ENCODE peak calls at places on chromosomes 13 and 19, in five cellular contexts. L is H1, S is GM12878, O is HCT116, F is K562. D is an unnamed sample. For H3K4me1, the result is how much of the 10 kb centered on the place peaks cover.

GRCh38 chr13:32669030-32669646 is 82.9 kb downstream of the PDS5B start:
- DNase-seq in S (no peak), L (no peak), O (peak), F (peak), D (no peak)

GRCh38 chr19:49447485-49448431 is 3.9 kb downstream of the PIH1D1 start:
- DNase-seq in O (peak), F (peak), S (no peak), L (peak), D (no peak)

GRCh38 chr19:49677232-49677881 is at the start of gene PRMT1:
- DNase-seq in S (no peak), L (peak), F (peak), O (no peak), D (no peak)

GRCh38 chr19:3509566-3509989 is 3.5 kb downstream of the FZR1 start:
- DNase-seq in O (no peak), S (no peak), F (peak), L (no peak), D (no peak)

GRCh38 chr19:55306712-55307111 is 18.4 kb downstream of the TMEM150B start:
- DNase-seq in L (no peak), S (no peak), F (no peak), O (no peak), D (no peak)

GRCh38 chr13:48621056-48621455 is 32.7 kb upstream of the CYSLTR2 start:
- DNase-seq in S (no peak), L (no peak), F (no peak), O (no peak), D (no peak)

GRCh38 chr19:51703655-51704515 is 10.8 kb downstream of the SPACA6 start:
- DNase-seq in F (peak), S (peak), O (peak), L (peak), D (peak)

GRCh38 chr19:33196446-33197193 is 2.5 kb downstream of the LRP3 start:
- DNase-seq in O (no peak), F (no peak), L (no peak), S (no peak), D (no peak)

GRCh38 chr13:53137777-53138176 is 109.2 kb downstream of the OLFM4 start:
- DNase-seq in L (no peak), O (no peak), F (no peak), S (no peak), D (no peak)

GRCh38 chr13:33322474-33322827 is 36.9 kb upstream of the STARD13 start:
- DNase-seq in S (no peak), F (no peak), O (no peak), L (no peak), D (no peak)

GRCh38 chr13:102774596-102775375 is 1.2 kb upstream of the TEX30 start:
- DNase-seq in S (no peak), L (no peak), F (no peak), O (no peak), D (no peak)

GRCh38 chr13:40316301-40316700 is 350.1 kb downstream of the FOXO1 start:
- DNase-seq in L (no peak), O (no peak), F (no peak), S (no peak), D (no peak)

GRCh38 chr19:47725759-47726401 is 12.7 kb downstream of the EHD2 start:
- DNase-seq in L (no peak), S (no peak), O (no peak), F (no peak), D (no peak)

GRCh38 chr19:30898353-30899103 is 450.7 kb downstream of the TSHZ3 start:
- DNase-seq in L (no peak), F (no peak), O (no peak), S (no peak), D (no peak)

GRCh38 chr19:29576761-29577661 is 29.1 kb upstream of the POP4 start:
- DNase-seq in L (peak), O (no peak), F (no peak), S (peak), D (no peak)

GRCh38 chr13:35793823-35794222 is 317.3 kb upstream of the MAB21L1 start:
- DNase-seq in F (no peak), O (no peak), S (no peak), L (no peak), D (no peak)

DNA sequence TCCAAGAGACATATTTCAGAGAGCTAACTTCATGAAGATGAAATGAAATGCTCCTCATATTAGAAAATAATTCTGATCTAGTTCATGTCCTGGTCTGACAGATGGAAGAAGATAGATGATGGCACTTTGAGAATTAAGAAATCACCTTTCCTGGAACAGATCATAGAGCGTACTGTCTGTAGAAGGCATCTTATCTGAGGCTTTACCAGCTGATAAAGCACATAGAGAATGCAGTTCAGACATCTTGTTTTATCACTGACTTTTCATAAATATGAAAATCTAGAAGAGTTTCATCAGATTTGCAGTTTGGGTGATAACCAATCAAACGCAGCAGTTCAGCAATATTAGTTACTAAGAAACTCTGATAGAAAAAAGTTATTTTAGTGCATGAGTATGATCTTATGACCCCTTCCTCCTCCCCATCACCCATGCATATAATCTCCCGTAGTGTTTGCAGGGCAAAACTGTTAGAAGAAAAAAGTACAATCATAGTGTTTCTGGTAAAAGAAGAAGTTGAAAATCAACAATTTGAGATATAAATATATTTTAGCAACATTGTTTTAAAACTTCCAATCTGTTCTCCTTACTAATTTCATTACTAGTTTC is 585.2 kb downstream of the PCDH9 start:
- DNase-seq in L (no peak), O (no peak), S (no peak), F (no peak), D (no peak)
- H3K4me1 ChIP-seq in L (under half), O (under half), S (under half), F (under half), D (under half)

GRCh38 chr13:46831588-46832194 is 34.7 kb upstream of the ESD start:
- DNase-seq in S (no peak), L (peak), O (peak), F (peak), D (peak)
- TF ChIP-seq SIN3A in S (no peak), L (no peak), O (no peak), F (no peak), D (no peak)

GRCh38 chr13:106423530-106423929 is 111.9 kb downstream of the EFNB2 start:
- DNase-seq in O (no peak), L (no peak), F (no peak), S (no peak), D (no peak)

GRCh38 chr13:106424805-106425204 is 110.7 kb downstream of the EFNB2 start:
- DNase-seq in S (no peak), L (no peak), F (no peak), O (no peak), D (no peak)

GRCh38 chr13:106432636-106433035 is 102.8 kb downstream of the EFNB2 start:
- DNase-seq in O (peak), F (no peak), S (no peak), L (no peak), D (no peak)

DNA sequence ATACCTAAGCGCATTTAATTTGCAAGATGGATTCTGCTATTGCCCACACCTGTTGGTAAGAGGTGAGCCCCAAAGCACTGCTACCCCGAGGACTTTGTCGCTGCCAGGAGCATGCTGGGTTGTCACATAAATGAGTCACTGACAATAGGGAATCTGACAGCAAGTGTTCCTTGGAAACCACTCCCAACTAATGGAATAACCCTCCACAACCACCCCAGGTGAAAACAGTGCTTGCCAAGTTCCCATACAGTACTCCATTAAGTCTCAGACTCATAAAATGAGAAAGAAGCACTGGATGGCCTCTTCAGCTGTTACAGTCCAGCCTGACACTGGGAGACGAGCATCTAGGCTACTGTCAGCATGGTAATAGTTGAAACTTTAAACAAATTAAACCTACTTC is 108.6 kb downstream of the EFNB2 start:
- DNase-seq in F (no peak), S (no peak), L (no peak), O (no peak), D (no peak)
- H3K4me1 ChIP-seq in F (under half), S (under half), L (under half), O (under half), D (under half)

GRCh38 chr13:64925727-64926126 is 2304.4 kb downstream of the PCDH9 start:
- DNase-seq in S (no peak), F (no peak), O (no peak), L (no peak), D (no peak)

GRCh38 chr13:64935441-64935840 is 2294.7 kb downstream of the PCDH9 start:
- DNase-seq in S (no peak), L (no peak), F (no peak), O (no peak), D (no peak)

GRCh38 chr13:64928704-64929499 is 2301.2 kb downstream of the PCDH9 start:
- DNase-seq in O (peak), F (no peak), S (no peak), L (no peak), D (peak)

GRCh38 chr13:64934569-64935362 is 2295.4 kb downstream of the PCDH9 start:
- DNase-seq in O (no peak), F (no peak), S (no peak), L (no peak), D (no peak)

GRCh38 chr13:64930636-64931035 is 2299.5 kb downstream of the PCDH9 start:
- DNase-seq in F (no peak), L (no peak), S (no peak), O (no peak), D (no peak)
- TF ChIP-seq SIN3A in F (no peak), L (no peak), S (no peak), O (no peak), D (no peak)

GRCh38 chr13:21050288-21051197 is 10.8 kb downstream of the LATS2 start:
- DNase-seq in S (no peak), L (peak), F (no peak), O (no peak), D (no peak)
- H3K4me1 ChIP-seq in S (under half), L (under half), F (under half), O (under half), D (under half)

DNA sequence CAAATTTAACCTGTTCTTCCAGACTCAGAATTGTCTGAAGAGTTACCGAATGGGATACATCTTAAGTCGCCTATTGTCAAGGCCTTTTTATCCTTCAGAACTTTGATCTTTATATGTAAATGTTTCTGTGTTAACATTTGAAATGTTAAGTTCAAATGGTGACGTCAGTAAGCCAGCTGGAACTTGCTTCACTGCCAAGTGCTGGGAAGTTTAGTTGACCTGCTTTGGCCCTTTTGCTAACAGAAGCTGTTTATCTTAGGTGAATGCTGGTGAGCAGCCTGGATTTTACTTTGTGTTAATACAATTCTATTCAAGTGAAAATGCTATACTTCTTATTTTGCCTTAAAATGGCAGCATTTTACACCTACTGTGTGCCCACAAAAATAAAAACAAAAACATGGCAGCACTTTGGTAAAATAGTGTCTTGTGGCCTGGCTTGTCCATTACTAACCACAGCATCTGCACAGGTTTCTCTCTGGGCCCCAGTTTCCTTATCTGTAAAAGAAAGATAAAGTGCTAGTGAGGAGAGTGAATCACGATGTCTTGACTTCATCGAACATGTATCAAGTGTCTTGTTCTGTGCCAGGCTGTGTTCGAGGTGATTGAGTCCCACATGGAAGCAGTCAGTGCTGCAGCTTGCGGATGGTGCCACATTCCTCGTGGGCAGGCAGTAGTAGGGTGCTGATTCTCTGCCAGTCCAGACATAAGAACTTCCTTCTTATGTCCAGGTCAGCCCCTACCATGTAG is 2.2 kb downstream of the NAXD start:
- DNase-seq in F (peak), S (no peak), L (no peak), O (no peak), D (no peak)
- TF ChIP-seq SIN3A in F (no peak), S (no peak), L (no peak), O (no peak), D (no peak)

DNA sequence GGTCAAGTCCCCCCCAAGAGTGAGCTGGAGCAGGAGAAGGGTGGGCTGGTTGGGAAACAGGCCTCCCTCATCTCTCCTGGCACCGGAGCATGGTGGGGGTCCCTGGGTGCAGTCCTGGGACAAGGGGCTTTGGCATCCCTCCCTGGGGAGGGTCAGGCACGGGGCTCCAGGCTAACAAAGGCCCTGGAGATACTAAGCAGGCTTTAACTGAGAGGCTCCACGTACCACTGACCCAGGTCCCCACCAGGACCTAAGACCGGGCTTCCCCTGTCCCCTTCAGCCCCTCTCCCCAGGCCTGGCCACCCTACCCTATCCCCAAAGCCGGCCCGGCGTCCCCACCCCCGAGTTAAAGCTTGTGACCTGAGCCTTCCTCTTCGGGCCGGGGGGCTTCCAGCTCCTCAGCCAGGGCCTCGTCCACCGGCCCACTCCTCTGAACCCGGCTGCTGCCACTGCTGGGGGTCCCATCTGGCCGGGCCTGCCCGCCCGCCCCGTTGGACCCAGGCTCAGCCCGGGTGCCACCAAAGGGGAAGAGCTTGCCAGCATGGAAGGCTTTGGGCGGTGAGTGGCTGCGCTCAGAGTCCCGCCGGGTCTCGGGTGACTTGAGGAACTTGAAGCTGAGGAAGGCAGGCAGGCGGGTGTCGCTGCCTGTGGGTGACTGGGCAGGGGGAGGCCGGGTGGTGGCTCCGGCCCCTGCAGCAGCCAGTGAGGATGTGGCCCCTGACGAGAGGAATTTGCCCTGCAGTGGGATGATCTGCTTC is 10.1 kb downstream of the ANO8 start:
- DNase-seq in L (no peak), O (no peak), S (no peak), F (no peak), D (no peak)
- H3K4me1 ChIP-seq in L (under half), O (under half), S (under half), F (under half), D (under half)